ENCODE peak calls at places on chromosomes 4 and X, in five cellular contexts. V, J, I, U and T are unnamed samples.
A peak's percentile ranks its signal among the peaks of the same experiment; 100 is the strongest.

GRCh38 chr4:139171878-139172691 is 4.9 kb downstream of the ELF2 start:
- DNase-seq in V (no peak), J (no peak), I (no peak), U (no peak), T (no peak)

GRCh38 chrX:9997041-9997440 is 29.9 kb downstream of the CLDN34 start:
- DNase-seq in V (no peak), J (no peak), I (no peak), U (no peak), T (no peak)

GRCh38 chr4:124275-125081 is at the start of gene ZNF718:
- DNase-seq in V (peak; percentile 90), J (peak; percentile 77), I (no peak), U (peak; percentile 95), T (peak; percentile 97)

GRCh38 chr4:75995727-75996126 is 5.0 kb upstream of the SDAD1 start:
- DNase-seq in V (peak; percentile 47), J (peak; percentile 45), I (peak; percentile 42), U (no peak), T (peak; percentile 53)

GRCh38 chr4:29708473-29708872 is 1011.7 kb upstream of the PCDH7 start:
- DNase-seq in V (no peak), J (no peak), I (no peak), U (no peak), T (no peak)

GRCh38 chr4:710116-710515 is 4.5 kb downstream of the PCGF3 start:
- DNase-seq in V (no peak), J (no peak), I (no peak), U (no peak), T (no peak)

GRCh38 chrX:136823175-136823574 is 42.4 kb upstream of the ARHGEF6 start:
- DNase-seq in V (no peak), J (no peak), I (no peak), U (no peak), T (no peak)

GRCh38 chr4:102843938-102844337 is 16.6 kb upstream of the UBE2D3 start:
- DNase-seq in V (no peak), J (peak; percentile 45), I (no peak), U (no peak), T (no peak)

GRCh38 chr4:1210971-1211370 is 38.0 kb downstream of the CTBP1 start:
- DNase-seq in V (no peak), J (no peak), I (no peak), U (no peak), T (no peak)

GRCh38 chr4:151876411-151876988 is 115.7 kb upstream of the GATB start:
- DNase-seq in V (no peak), J (no peak), I (no peak), U (no peak), T (no peak)

GRCh38 chrX:107672955-107673378 is 44.7 kb downstream of the PRPS1 start:
- DNase-seq in V (peak; percentile 73), J (peak; percentile 67), I (peak; percentile 63), U (no peak), T (peak; percentile 71)

GRCh38 chrX:153906126-153906917 is 1.8 kb downstream of the AVPR2 start:
- DNase-seq in V (no peak), J (no peak), I (no peak), U (no peak), T (no peak)

GRCh38 chrX:115173181-115173580 is 16.0 kb upstream of the RBMXL3 start:
- DNase-seq in V (no peak), J (no peak), I (no peak), U (no peak), T (no peak)

GRCh38 chr4:74374561-74375327 is 9.8 kb downstream of the EREG start:
- DNase-seq in V (no peak), J (no peak), I (peak; percentile 89), U (no peak), T (no peak)

GRCh38 chrX:74788545-74789086 is 136.6 kb downstream of the NEXMIF start:
- DNase-seq in V (no peak), J (peak; percentile 3), I (no peak), U (no peak), T (peak; percentile 4)

GRCh38 chrX:63754141-63754859 is 30.7 kb downstream of the ARHGEF9 start:
- DNase-seq in V (no peak), J (no peak), I (no peak), U (no peak), T (no peak)

GRCh38 chrX:70171636-70172035 is 5.6 kb upstream of the DGAT2L6 start:
- DNase-seq in V (no peak), J (no peak), I (no peak), U (no peak), T (no peak)

GRCh38 chrX:63530654-63531053 is 179.5 kb upstream of the SPIN4 start:
- DNase-seq in V (no peak), J (no peak), I (no peak), U (no peak), T (no peak)

GRCh38 chrX:105209406-105209805 is 11.1 kb downstream of the TEX13A start:
- DNase-seq in V (no peak), J (no peak), I (no peak), U (no peak), T (no peak)

GRCh38 chr4:46123872-46124755 is at the start of gene GABRG1:
- DNase-seq in V (no peak), J (no peak), I (no peak), U (no peak), T (no peak)

GRCh38 chr4:162852642-162853041 is 314.0 kb downstream of the NAF1 start:
- DNase-seq in V (no peak), J (no peak), I (no peak), U (no peak), T (no peak)

GRCh38 chr4:152709675-152710438 is 30.1 kb upstream of the TMEM154 start:
- DNase-seq in V (no peak), J (no peak), I (no peak), U (peak; percentile 42), T (no peak)

GRCh38 chrX:68721991-68722860 is 74.8 kb downstream of the STARD8 start:
- DNase-seq in V (no peak), J (no peak), I (no peak), U (no peak), T (no peak)

GRCh38 chr4:113436360-113436759 is 325.2 kb downstream of the CAMK2D start:
- DNase-seq in V (no peak), J (no peak), I (no peak), U (no peak), T (no peak)
- TF ChIP-seq JUND in V (no peak), J (no peak), I (no peak), U (no peak), T (no peak)

DNA sequence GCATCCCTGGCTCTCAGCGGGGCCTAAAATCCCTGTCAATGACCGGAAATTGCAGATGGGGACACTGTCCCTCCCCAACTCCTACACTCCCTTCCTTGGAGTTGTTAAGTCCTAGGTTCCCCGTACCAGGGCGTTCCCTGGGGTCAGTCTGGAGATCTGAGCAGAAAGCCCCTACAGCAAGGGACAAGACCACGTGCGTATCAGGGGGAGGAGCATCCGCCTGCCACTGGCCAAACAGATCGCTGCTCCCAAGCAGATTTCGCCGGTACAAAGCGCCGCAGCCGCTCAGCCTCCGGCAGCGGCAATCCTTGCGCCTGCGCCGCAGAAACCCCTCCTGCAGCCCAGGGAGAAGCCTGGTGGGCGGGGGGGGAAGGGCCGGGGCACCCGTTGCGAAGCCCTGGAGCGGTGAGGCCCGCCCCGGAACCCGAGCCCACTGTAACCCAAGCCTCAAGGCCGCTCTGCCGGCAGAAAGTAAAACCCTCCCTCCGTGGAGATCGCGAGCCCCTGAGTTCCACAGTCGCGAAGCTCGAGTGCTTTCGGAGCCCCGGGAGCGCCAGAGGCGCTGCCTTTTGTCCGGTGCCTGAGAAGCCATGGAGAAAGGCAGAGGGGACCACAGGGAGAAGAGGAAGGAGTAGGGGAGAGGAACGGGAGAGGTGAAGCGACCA is 2.7 kb downstream of the CRMP1 start:
- DNase-seq in V (no peak), J (peak; percentile 89), I (no peak), U (no peak), T (no peak)
- TF ChIP-seq JUND in V (no peak), J (no peak), I (no peak), U (no peak), T (no peak)

GRCh38 chr4:27024807-27025206 is 164.2 kb downstream of the STIM2 start:
- DNase-seq in V (no peak), J (no peak), I (no peak), U (no peak), T (no peak)
- TF ChIP-seq JUND in V (no peak), J (no peak), I (no peak), U (no peak), T (no peak)

GRCh38 chr4:185396724-185397402 is at the start of gene ANKRD37:
- DNase-seq in V (peak; percentile 43), J (peak; percentile 43), I (no peak), U (no peak), T (peak; percentile 67)
- TF ChIP-seq JUND in V (no peak), J (no peak), I (no peak), U (no peak), T (no peak)

DNA sequence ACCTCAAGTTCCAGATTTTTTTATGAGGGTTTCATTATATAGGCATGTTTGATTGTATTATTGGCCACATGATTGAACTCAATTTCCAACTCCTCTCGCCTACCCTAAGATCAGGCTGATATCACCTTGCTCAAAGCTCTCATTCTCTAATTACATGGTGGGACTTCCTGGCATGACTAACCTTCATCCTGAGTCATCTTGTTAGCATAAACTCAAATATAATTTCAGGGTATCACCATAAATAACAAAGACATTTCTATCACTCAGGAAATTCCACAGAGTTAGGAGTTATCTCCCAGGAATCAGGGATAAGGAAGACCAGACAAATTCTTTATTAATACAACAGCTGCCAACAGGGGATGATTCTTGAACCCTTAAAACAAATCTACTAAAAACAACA is 90.7 kb downstream of the NDST3 start:
- DNase-seq in V (no peak), J (no peak), I (no peak), U (no peak), T (no peak)
- TF ChIP-seq JUND in V (no peak), J (peak; percentile 22), I (no peak), U (no peak), T (no peak)

GRCh38 chrX:39773150-39773549 is 324.6 kb downstream of the BCOR start:
- DNase-seq in V (no peak), J (no peak), I (no peak), U (no peak), T (no peak)
- TF ChIP-seq JUND in V (no peak), J (no peak), I (no peak), U (no peak), T (no peak)